ENCODE peak calls at places on chromosomes 4 and X, in six cellular contexts. U is fibroblast of lung, L is RKO, A is A172, D is endodermal cell, N is anterior cingulate cortex. J is an unnamed sample.

GRCh38 chr4:101256222-101256621 is 91.1 kb downstream of the PPP3CA start:
- DNase-seq in N (no peak), D (no peak), A (no peak), U (no peak), L (no peak), J (no peak)

GRCh38 chr4:110164251-110164650 is 34.2 kb downstream of the ELOVL6 start:
- DNase-seq in D (no peak), L (peak), A (peak), U (peak), N (no peak), J (peak)

GRCh38 chr4:118987959-118988634 is 99.4 kb downstream of the SYNPO2 start:
- DNase-seq in N (no peak), L (no peak), U (no peak), A (no peak), D (no peak), J (no peak)

GRCh38 chr4:156976147-156976546 is 4.5 kb upstream of the PDGFC start:
- DNase-seq in L (no peak), D (no peak), U (peak), A (peak), N (no peak), J (peak)

GRCh38 chr4:124610214-124610613 is 102.3 kb downstream of the ANKRD50 start:
- DNase-seq in U (no peak), N (no peak), D (no peak), A (no peak), L (no peak), J (no peak)

GRCh38 chrX:41518841-41519220 is 71.7 kb downstream of the NYX start:
- DNase-seq in L (no peak), A (peak), D (no peak), N (no peak), U (peak), J (no peak)

GRCh38 chr4:186134254-186134653 is 29.8 kb downstream of the FAM149A start:
- DNase-seq in N (no peak), A (no peak), U (no peak), L (no peak), D (no peak), J (no peak)

GRCh38 chrX:44675364-44676024 is 132.8 kb upstream of the FUNDC1 start:
- DNase-seq in L (no peak), U (peak), A (peak), N (peak), D (peak), J (peak)

GRCh38 chrX:154354516-154354915 is 19.9 kb downstream of the FLNA start:
- DNase-seq in L (no peak), A (no peak), U (no peak), D (no peak), N (no peak), J (no peak)

GRCh38 chrX:22323541-22323940 is 50.8 kb downstream of the CBLL2 start:
- DNase-seq in A (peak), N (no peak), L (peak), D (no peak), U (peak), J (peak)

GRCh38 chr4:72313121-72313520 is 255.9 kb downstream of the ADAMTS3 start:
- DNase-seq in U (no peak), A (no peak), N (no peak), D (no peak), L (no peak), J (no peak)

GRCh38 chr4:7541414-7541810 is 106.7 kb upstream of the PSAPL1 start:
- DNase-seq in A (no peak), N (no peak), U (no peak), L (no peak), D (no peak), J (no peak)

GRCh38 chr4:113815826-113816225 is 54.3 kb upstream of the CAMK2D start:
- DNase-seq in U (no peak), D (no peak), L (no peak), N (no peak), A (no peak), J (no peak)

GRCh38 chr4:11418610-11419009 is 10.1 kb downstream of the HS3ST1 start:
- DNase-seq in U (no peak), L (no peak), D (peak), A (no peak), N (no peak), J (no peak)

GRCh38 chr4:112604590-112604989 is 32.1 kb downstream of the ZGRF1 start:
- DNase-seq in L (peak), A (peak), D (peak), N (peak), U (peak), J (peak)

GRCh38 chr4:80201326-80202151 is 4.2 kb downstream of the PRDM8 start:
- DNase-seq in U (peak), L (no peak), D (peak), A (no peak), N (no peak), J (no peak)

GRCh38 chr4:125994024-125994423 is 679.3 kb downstream of the FAT4 start:
- DNase-seq in A (no peak), L (no peak), N (no peak), D (no peak), U (no peak), J (no peak)

GRCh38 chrX:82649645-82650044 is 858.4 kb upstream of the POU3F4 start:
- DNase-seq in L (no peak), A (no peak), U (no peak), D (no peak), N (no peak), J (no peak)

GRCh38 chr4:72568959-72569718 is at the start of gene ADAMTS3:
- DNase-seq in N (peak), D (peak), L (no peak), U (peak), A (no peak), J (peak)

GRCh38 chr4:149956678-149957077 is 121.6 kb upstream of the DCLK2 start:
- DNase-seq in A (no peak), L (no peak), N (no peak), D (no peak), U (no peak), J (no peak)

GRCh38 chr4:55458611-55459010 is 62.9 kb downstream of the TMEM165 start:
- DNase-seq in N (no peak), L (peak), U (peak), A (no peak), D (no peak), J (no peak)

GRCh38 chr4:47839259-47839658 is 1.4 kb upstream of the CORIN start:
- DNase-seq in N (no peak), D (no peak), U (peak), L (peak), A (no peak), J (peak)

GRCh38 chr4:94516067-94516466 is 64.3 kb downstream of the PDLIM5 start:
- DNase-seq in A (peak), N (no peak), L (no peak), U (peak), D (no peak), J (no peak)

GRCh38 chrX:16552546-16552945 is 97.4 kb upstream of the S100G start:
- DNase-seq in N (no peak), D (no peak), L (peak), A (no peak), U (peak), J (no peak)

GRCh38 chr4:114271031-114271430 is 291.6 kb upstream of the ARSJ start:
- DNase-seq in L (no peak), D (no peak), A (no peak), N (no peak), U (peak), J (no peak)